ENCODE peak calls at places on chromosomes 3 and 15, in four cellular contexts. L is esophagus squamous epithelium, M is kidney epithelial cell, I is dorsolateral prefrontal cortex. D is an unnamed sample.

GRCh38 chr3:177468331-177468730 is 271.0 kb upstream of the TBL1XR1 start:
- DNase-seq in I (no peak), M (peak), L (no peak), D (peak)

GRCh38 chr3:22175899-22176298 is 424.9 kb upstream of the ZNF385D start:
- DNase-seq in L (no peak), M (no peak), I (no peak), D (peak)

GRCh38 chr15:26201177-26201858 is 338.2 kb upstream of the ATP10A start:
- DNase-seq in I (no peak), L (no peak), M (no peak), D (no peak)

GRCh38 chr15:26890988-26891387 is 24.1 kb downstream of the GABRA5 start:
- DNase-seq in M (no peak), I (no peak), L (no peak), D (no peak)

GRCh38 chr15:72749700-72750099 is 33.9 kb downstream of the ADPGK start:
- DNase-seq in M (no peak), I (no peak), L (no peak), D (no peak)

GRCh38 chr15:38134252-38134651 is 118.4 kb upstream of the SPRED1 start:
- DNase-seq in L (no peak), M (no peak), I (no peak), D (no peak)

GRCh38 chr3:158936530-158937113 is 134.8 kb downstream of the MFSD1 start:
- DNase-seq in L (no peak), I (no peak), M (no peak), D (no peak)

GRCh38 chr3:13021141-13021933 is 51.9 kb downstream of the IQSEC1 start:
- DNase-seq in L (no peak), M (no peak), I (no peak), D (no peak)

GRCh38 chr3:193240436-193240849 is 579 bp upstream of the PLAAT1 start:
- DNase-seq in L (no peak), I (no peak), M (no peak), D (no peak)

GRCh38 chr3:175818811-175819464 is 959.8 kb downstream of the NAALADL2 start:
- DNase-seq in L (no peak), I (no peak), M (no peak), D (no peak)

GRCh38 chr3:197007296-197007940 is 22.2 kb downstream of the MELTF start:
- DNase-seq in L (no peak), I (no peak), M (no peak), D (no peak)

GRCh38 chr15:78263907-78264303 is 457 bp upstream of the DNAJA4 start:
- DNase-seq in I (peak), M (no peak), L (no peak), D (no peak)

GRCh38 chr3:49924683-49925082 is 4.9 kb downstream of the MON1A start:
- DNase-seq in I (no peak), M (no peak), L (no peak), D (peak)

GRCh38 chr3:101964861-101965260 is 115.5 kb downstream of the NFKBIZ start:
- DNase-seq in I (no peak), M (no peak), L (no peak), D (peak)

GRCh38 chr3:150035400-150035799 is 64.7 kb upstream of the PFN2 start:
- DNase-seq in M (no peak), L (no peak), I (no peak), D (no peak)

GRCh38 chr3:37935756-37936666 is 54.6 kb upstream of the VILL start:
- DNase-seq in I (no peak), L (no peak), M (peak), D (peak)

GRCh38 chr3:19471147-19471546 is 322.8 kb downstream of the KCNH8 start:
- DNase-seq in I (no peak), M (no peak), L (no peak), D (no peak)

GRCh38 chr3:64203969-64204632 is 21.2 kb downstream of the PRICKLE2 start:
- DNase-seq in M (no peak), L (no peak), I (no peak), D (no peak)

GRCh38 chr15:51726302-51727073 is 11.0 kb downstream of the LYSMD2 start:
- DNase-seq in L (no peak), M (peak), I (no peak), D (peak)

GRCh38 chr3:111012388-111013248 is 59.0 kb upstream of the NECTIN3 start:
- DNase-seq in M (no peak), I (no peak), L (no peak), D (peak)

GRCh38 chr3:32913790-32914446 is 37.5 kb upstream of the CCR4 start:
- DNase-seq in M (no peak), I (no peak), L (no peak), D (peak)

GRCh38 chr15:93109370-93110105 is 20.5 kb upstream of the RGMA start:
- DNase-seq in I (no peak), L (no peak), M (no peak), D (no peak)

GRCh38 chr3:138786788-138787276 is 47.9 kb downstream of the PIK3CB start:
- DNase-seq in L (no peak), I (no peak), M (no peak), D (peak)

GRCh38 chr15:57732526-57733331 is 26.2 kb downstream of the POLR2M start:
- DNase-seq in I (peak), L (no peak), M (no peak), D (peak)

GRCh38 chr15:43132830-43133428 is 457 bp upstream of the TMEM62 start:
- DNase-seq in I (no peak), M (no peak), L (no peak), D (no peak)

GRCh38 chr3:184558726-184559125 is 2.9 kb upstream of the EPHB3 start:
- DNase-seq in M (no peak), L (no peak), I (no peak), D (no peak)

GRCh38 chr15:80804970-80805495 is 25.9 kb downstream of the CEMIP start:
- DNase-seq in L (no peak), M (no peak), I (no peak), D (no peak)

GRCh38 chr3:115436767-115437301 is 186.5 kb upstream of the GAP43 start:
- DNase-seq in M (peak), L (no peak), I (no peak), D (peak)

GRCh38 chr3:55879901-55880331 is 392.8 kb upstream of the WNT5A start:
- DNase-seq in L (no peak), I (no peak), M (no peak), D (peak)

GRCh38 chr15:92323480-92323879 is 70.2 kb upstream of the ST8SIA2 start:
- DNase-seq in I (no peak), M (no peak), L (no peak), D (no peak)

GRCh38 chr3:1600700-1601418 is 497.8 kb upstream of the CNTN4 start:
- DNase-seq in L (no peak), I (no peak), M (no peak), D (no peak)

GRCh38 chr3:22620498-22620897 is 582.6 kb upstream of the UBE2E2 start:
- DNase-seq in I (no peak), L (no peak), M (no peak), D (no peak)

GRCh38 chr3:66398228-66399025 is 102.4 kb downstream of the LRIG1 start:
- DNase-seq in I (no peak), L (no peak), M (no peak), D (peak)

GRCh38 chr15:91852741-91853500 is 587 bp upstream of the SLCO3A1 start:
- DNase-seq in L (peak), M (no peak), I (peak), D (peak)

GRCh38 chr15:89475688-89476087 is 20.7 kb downstream of the RHCG start:
- DNase-seq in I (no peak), M (no peak), L (no peak), D (no peak)

GRCh38 chr15:89477411-89478242 is 18.8 kb downstream of the RHCG start:
- DNase-seq in M (no peak), L (no peak), I (no peak), D (no peak)

GRCh38 chr15:89469331-89470107 is 26.9 kb downstream of the RHCG start:
- DNase-seq in M (no peak), I (no peak), L (no peak), D (no peak)

DNA sequence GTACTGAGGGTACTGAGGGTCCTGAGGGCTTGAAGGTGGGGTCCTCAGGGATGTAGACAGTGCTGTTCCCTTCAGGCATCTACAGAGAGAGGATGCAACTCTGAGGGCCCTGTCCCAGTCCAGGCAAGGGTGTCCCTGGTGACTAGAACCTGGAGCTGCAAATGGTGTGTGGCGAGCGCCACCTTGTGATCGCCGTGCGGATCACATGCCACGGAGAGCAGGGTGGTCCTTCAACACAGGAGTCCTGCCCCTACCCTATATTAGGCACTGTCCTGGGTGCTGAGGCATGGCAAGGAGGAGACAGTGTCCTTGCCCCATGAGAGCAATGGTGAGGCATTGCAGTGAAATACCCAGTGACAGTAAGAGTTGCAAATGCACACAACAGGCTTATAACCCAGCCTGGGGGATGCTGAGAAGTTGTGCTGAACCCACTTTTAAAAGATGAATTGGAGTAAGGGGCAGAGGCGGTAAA is 23.6 kb downstream of the RHCG start:
- DNase-seq in M (no peak), I (peak), L (no peak), D (peak)
- TF ChIP-seq CTCF in M (peak), I (peak), L (peak), D (peak)

GRCh38 chr15:96207377-96208006 is 123.0 kb upstream of the NR2F2 start:
- DNase-seq in I (no peak), M (no peak), L (no peak), D (no peak)
- TF ChIP-seq CTCF in I (no peak), M (no peak), L (no peak), D (no peak)

GRCh38 chr3:136251511-136251910 is 1.4 kb downstream of the PCCB start:
- DNase-seq in I (no peak), M (no peak), L (no peak), D (no peak)

GRCh38 chr3:136250226-136250861 is at the start of gene PCCB:
- DNase-seq in I (peak), M (peak), L (peak), D (peak)

GRCh38 chr3:136249593-136250225 is 431 bp upstream of the PCCB start:
- DNase-seq in M (no peak), L (no peak), I (no peak), D (no peak)

GRCh38 chr3:136249091-136249490 is 1.0 kb upstream of the PCCB start:
- DNase-seq in L (no peak), I (no peak), M (no peak), D (no peak)

DNA sequence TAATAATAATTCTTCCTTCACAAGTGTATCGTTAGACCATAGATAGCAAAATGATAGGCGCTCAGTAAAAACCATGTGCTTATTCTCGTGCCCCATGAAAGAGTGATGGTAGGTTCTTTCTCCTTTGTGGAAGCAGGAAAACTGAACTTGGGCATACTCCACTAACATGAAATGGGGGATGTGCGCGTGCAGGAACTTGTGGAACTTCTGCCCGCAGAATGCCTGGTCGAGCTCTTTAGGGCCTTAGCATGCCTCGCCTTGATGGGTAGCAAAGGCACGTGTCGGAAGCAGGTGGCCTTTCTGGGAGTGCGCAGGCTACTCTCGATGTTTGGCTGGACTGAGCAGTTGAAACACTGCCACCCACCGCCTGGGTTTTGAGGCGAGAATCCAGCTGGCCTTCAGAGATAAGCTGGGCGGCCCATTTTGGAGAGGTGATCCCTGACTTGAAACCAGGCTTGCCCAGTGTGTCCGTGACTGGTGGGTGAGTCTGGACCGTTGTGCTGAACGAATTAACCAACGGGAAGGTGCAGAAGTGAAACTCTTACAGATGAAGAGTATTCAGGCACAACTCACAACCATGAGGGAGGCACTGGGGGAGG is 821 bp downstream of the PCCB start:
- DNase-seq in I (peak), M (no peak), L (no peak), D (peak)
- TF ChIP-seq CTCF in I (peak), M (peak), L (no peak), D (peak)

DNA sequence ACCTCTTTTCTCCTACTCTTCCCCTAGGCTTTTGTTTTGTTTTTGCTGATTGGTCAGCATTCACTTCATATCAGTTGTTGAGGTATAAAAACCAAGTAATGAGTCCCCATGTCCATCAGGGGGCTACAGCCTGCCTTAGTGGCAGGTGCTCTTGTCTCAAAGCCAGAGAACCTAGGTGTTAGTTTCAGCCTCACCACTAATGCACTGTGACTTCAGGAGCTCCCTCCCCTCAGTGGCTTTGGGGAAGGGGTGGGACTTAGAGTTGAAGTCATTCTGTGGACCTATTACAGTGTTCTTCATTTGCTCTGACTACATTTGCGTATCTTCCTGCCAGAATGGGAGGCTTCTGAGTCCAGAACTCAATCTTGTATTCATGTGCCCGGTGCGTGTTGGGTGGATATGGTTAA is 41.6 kb downstream of the NR2C2 start:
- DNase-seq in I (no peak), L (no peak), M (no peak), D (no peak)
- TF ChIP-seq CTCF in I (no peak), L (no peak), M (no peak), D (no peak)